ENCODE peak calls at places on chromosomes 13 and 19, in eight cellular contexts. Q is WERI-Rb-1; A is fibroblast of the aortic adventitia; D is choroid plexus epithelial cell; B is mucosa of descending colon; W is CD4-positive, alpha-beta T cell; K is ecto neural progenitor cell; C is COR-L47. Y is an unnamed sample.

GRCh38 chr13:84399320-84400085 is 517.2 kb upstream of the SLITRK1 start:
- DNase-seq in C (peak; percentile 6), K (no peak), A (no peak), W (no peak), B (no peak), Q (no peak), D (peak; percentile 25), Y (no peak)

GRCh38 chr13:106515635-106516254 is 19.7 kb downstream of the EFNB2 start:
- DNase-seq in A (no peak), Q (no peak), K (no peak), D (no peak), B (no peak), W (no peak), C (no peak), Y (no peak)

GRCh38 chr19:18841400-18841799 is 9.6 kb downstream of the UPF1 start:
- DNase-seq in A (no peak), W (no peak), D (no peak), Q (no peak), C (no peak), B (no peak), K (no peak), Y (no peak)

GRCh38 chr19:47226426-47227346 is 4.3 kb downstream of the BBC3 start:
- DNase-seq in B (peak; percentile 92), Q (peak; percentile 85), K (no peak), C (peak; percentile 74), W (no peak), A (peak; percentile 76), D (peak; percentile 74), Y (peak; percentile 66)

GRCh38 chr13:38045278-38046048 is 175.9 kb upstream of the TRPC4 start:
- DNase-seq in C (peak; percentile 57), B (peak; percentile 17), W (no peak), A (peak; percentile 29), Q (peak; percentile 9), D (peak; percentile 79), K (peak; percentile 53), Y (peak; percentile 46)

GRCh38 chr13:81406639-81407292 is 1065.8 kb upstream of the SPRY2 start:
- DNase-seq in W (no peak), D (no peak), Q (no peak), A (no peak), K (no peak), C (no peak), B (no peak), Y (no peak)

GRCh38 chr13:111511219-111511732 is 190.8 kb downstream of the TEX29 start:
- DNase-seq in C (no peak), K (peak; percentile 32), Q (no peak), B (no peak), W (no peak), A (no peak), D (no peak), Y (no peak)

GRCh38 chr13:30752201-30752797 is 17.0 kb downstream of the ALOX5AP start:
- DNase-seq in A (peak; percentile 62), C (no peak), K (no peak), D (peak; percentile 80), B (no peak), W (no peak), Q (peak; percentile 60), Y (peak; percentile 58)

GRCh38 chr13:71290963-71291937 is 575.8 kb downstream of the DACH1 start:
- DNase-seq in K (no peak), A (peak; percentile 11), B (peak; percentile 48), C (peak; percentile 66), W (peak; percentile 8), D (peak; percentile 46), Q (no peak), Y (peak; percentile 46)

GRCh38 chr19:47447470-47448359 is 24.0 kb downstream of the SLC8A2 start:
- DNase-seq in C (no peak), D (no peak), A (peak; percentile 13), B (peak; percentile 58), Q (peak; percentile 39), W (peak; percentile 54), K (peak; percentile 95), Y (peak; percentile 14)

GRCh38 chr13:27302643-27303262 is 32.1 kb downstream of the RASL11A start:
- DNase-seq in W (no peak), C (no peak), Q (no peak), A (no peak), B (no peak), D (no peak), K (no peak), Y (no peak)

GRCh38 chr19:49554701-49555181 is 25.6 kb downstream of the NOSIP start:
- DNase-seq in Q (no peak), B (peak; percentile 55), W (no peak), A (no peak), C (no peak), D (no peak), K (no peak), Y (peak; percentile 27)

GRCh38 chr19:2653717-2654584 is 48.5 kb downstream of the GNG7 start:
- DNase-seq in Q (no peak), K (no peak), A (no peak), D (no peak), B (no peak), W (no peak), C (no peak), Y (no peak)

GRCh38 chr19:42173695-42174094 is 41.4 kb upstream of the POU2F2 start:
- DNase-seq in B (no peak), C (no peak), A (no peak), D (no peak), Q (peak; percentile 61), W (no peak), K (no peak), Y (no peak)

GRCh38 chr19:40249201-40249600 is 22.7 kb upstream of the CCNP start:
- DNase-seq in D (no peak), Q (no peak), K (no peak), W (no peak), B (no peak), A (no peak), C (no peak), Y (no peak)

GRCh38 chr19:45917421-45918091 is 3.0 kb upstream of the NANOS2 start:
- DNase-seq in A (no peak), B (no peak), Q (no peak), W (no peak), C (no peak), K (no peak), D (no peak), Y (no peak)

GRCh38 chr13:79451500-79451962 is 29.4 kb upstream of the NDFIP2 start:
- DNase-seq in D (peak; percentile 83), B (peak; percentile 38), C (no peak), Q (no peak), W (peak; percentile 53), K (peak; percentile 55), A (peak; percentile 77), Y (peak; percentile 96)

GRCh38 chr19:6238256-6238642 is 41.5 kb downstream of the MLLT1 start:
- DNase-seq in A (peak; percentile 71), K (no peak), B (no peak), Q (no peak), C (no peak), D (peak; percentile 55), W (no peak), Y (peak; percentile 49)

GRCh38 chr13:64410654-64411053 is 2819.5 kb downstream of the PCDH9 start:
- DNase-seq in B (no peak), K (no peak), A (no peak), C (no peak), W (no peak), Q (no peak), D (no peak), Y (no peak)

GRCh38 chr13:29527916-29528315 is 67.6 kb downstream of the SLC7A1 start:
- DNase-seq in W (no peak), Q (no peak), K (no peak), A (no peak), D (no peak), C (no peak), B (no peak), Y (no peak)

GRCh38 chr13:114032121-114032799 is 58.4 kb upstream of the C13orf46 start:
- DNase-seq in A (peak; percentile 79), C (no peak), W (no peak), D (peak; percentile 86), Q (no peak), K (no peak), B (no peak), Y (peak; percentile 84)

Y was measured in amniotic epithelial cell.